ENCODE peak calls at places on chromosomes 3 and 15, in six cellular contexts. D is SJSA1, W is neural progenitor cell, Q is transverse colon, O is BE2C, R is fibroblast of the aortic adventitia. T is an unnamed sample.

GRCh38 chr3:126342991-126343661 is 14.1 kb downstream of the KLF15 start:
- DNase-seq in D (peak), W (peak), Q (peak), O (peak), R (peak), T (no peak)

GRCh38 chr15:90851945-90852344 is 16.4 kb upstream of the FURIN start:
- DNase-seq in D (no peak), W (no peak), Q (no peak), O (no peak), R (no peak), T (no peak)

GRCh38 chr3:58998476-58999117 is 51.2 kb downstream of the CFAP20DC start:
- DNase-seq in D (peak), W (no peak), Q (no peak), O (peak), R (peak), T (no peak)

GRCh38 chr15:73770049-73770448 is 16.9 kb upstream of the INSYN1 start:
- DNase-seq in D (no peak), W (no peak), Q (no peak), O (no peak), R (no peak), T (no peak)

GRCh38 chr15:80991446-80991845 is 1.8 kb upstream of the MESD start:
- DNase-seq in D (no peak), W (no peak), Q (peak), O (no peak), R (peak), T (no peak)

GRCh38 chr3:78666458-78666800 is 1101.4 kb downstream of the ROBO1 start:
- DNase-seq in D (no peak), W (no peak), Q (no peak), O (no peak), R (peak), T (no peak)

GRCh38 chr15:98904466-98905048 is 103.0 kb downstream of the PGPEP1L start:
- DNase-seq in D (no peak), W (peak), Q (peak), O (peak), R (peak), T (no peak)

GRCh38 chr3:30643763-30644462 is 37.5 kb downstream of the TGFBR2 start:
- DNase-seq in D (no peak), W (no peak), Q (peak), O (no peak), R (no peak), T (peak)

GRCh38 chr3:188236241-188236640 is 82.3 kb downstream of the LPP start:
- DNase-seq in D (no peak), W (no peak), Q (no peak), O (no peak), R (no peak), T (no peak)

GRCh38 chr3:127803619-127804018 is 18.7 kb downstream of the MGLL start:
- DNase-seq in D (peak), W (no peak), Q (no peak), O (no peak), R (peak), T (no peak)

GRCh38 chr3:53155763-53156162 is 5.2 kb upstream of the PRKCD start:
- DNase-seq in D (no peak), W (peak), Q (peak), O (no peak), R (no peak), T (no peak)

GRCh38 chr3:43786102-43786952 is 95.6 kb downstream of the ABHD5 start:
- DNase-seq in D (no peak), W (no peak), Q (no peak), O (peak), R (no peak), T (no peak)

GRCh38 chr3:144586382-144586781 is 614.8 kb downstream of the DIPK2A start:
- DNase-seq in D (no peak), W (no peak), Q (no peak), O (no peak), R (peak), T (no peak)

GRCh38 chr3:18153571-18154173 is 271.5 kb downstream of the SATB1 start:
- DNase-seq in D (no peak), W (peak), Q (no peak), O (no peak), R (peak), T (no peak)

GRCh38 chr3:10783360-10784346 is 32.4 kb upstream of the SLC6A11 start:
- DNase-seq in D (no peak), W (peak), Q (no peak), O (peak), R (peak), T (no peak)

GRCh38 chr3:139378587-139378986 is 10.9 kb downstream of the COPB2 start:
- DNase-seq in D (no peak), W (no peak), Q (no peak), O (no peak), R (no peak), T (no peak)

GRCh38 chr3:129336093-129336706 is 57.5 kb downstream of the HMCES start:
- DNase-seq in D (no peak), W (no peak), Q (no peak), O (no peak), R (no peak), T (no peak)

GRCh38 chr3:186315581-186316354 is 46.3 kb downstream of the DGKG start:
- DNase-seq in D (no peak), W (no peak), Q (no peak), O (no peak), R (peak), T (no peak)

GRCh38 chr3:56988874-56989433 is 71.5 kb upstream of the SPATA12 start:
- DNase-seq in D (peak), W (peak), Q (peak), O (peak), R (peak), T (peak)
- H3K4me3 ChIP-seq in D (no peak), W (no peak), Q (no peak), O (no peak), R (no peak), T (no peak)

GRCh38 chr15:48102167-48102566 is 18.6 kb upstream of the SLC24A5 start:
- DNase-seq in D (no peak), W (no peak), Q (no peak), O (no peak), R (peak), T (no peak)

GRCh38 chr15:48109212-48109611 is 11.6 kb upstream of the SLC24A5 start:
- DNase-seq in D (no peak), W (no peak), Q (no peak), O (peak), R (no peak), T (no peak)

GRCh38 chr15:48101376-48101961 is 19.3 kb upstream of the SLC24A5 start:
- DNase-seq in D (no peak), W (no peak), Q (no peak), O (no peak), R (peak), T (no peak)

DNA sequence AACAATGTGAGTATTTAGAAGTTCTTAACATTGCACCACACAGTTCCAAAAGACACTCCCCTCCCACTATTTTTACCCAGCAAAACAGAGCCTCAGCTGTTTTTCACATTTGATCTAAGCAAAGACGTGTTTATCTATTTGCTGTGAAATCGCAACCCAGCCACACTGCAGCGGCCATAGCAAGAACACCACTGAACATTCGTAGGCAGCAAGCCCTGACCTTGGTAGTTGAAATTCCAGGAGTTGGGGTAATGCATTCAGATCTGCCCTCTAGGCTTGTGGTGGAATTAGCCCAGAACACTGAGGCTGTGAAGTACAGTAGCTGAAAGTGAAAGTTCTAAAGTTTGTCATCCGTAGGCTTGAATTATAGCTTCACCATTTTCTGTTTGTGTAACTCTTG is 17.1 kb upstream of the SLC24A5 start:
- DNase-seq in D (no peak), W (no peak), Q (no peak), O (no peak), R (no peak), T (no peak)
- H3K4me3 ChIP-seq in D (no peak), W (no peak), Q (no peak), O (no peak), R (no peak), T (no peak)

GRCh38 chr15:95329362-95329761 is 1001.1 kb upstream of the NR2F2 start:
- DNase-seq in D (no peak), W (no peak), Q (no peak), O (no peak), R (no peak), T (no peak)
- H3K4me3 ChIP-seq in D (no peak), W (no peak), Q (no peak), O (no peak), R (no peak), T (no peak)

GRCh38 chr3:33792167-33792892 is 6.1 kb upstream of the PDCD6IP start:
- DNase-seq in D (no peak), W (no peak), Q (no peak), O (no peak), R (no peak), T (no peak)
- H3K4me3 ChIP-seq in D (no peak), W (no peak), Q (no peak), O (no peak), R (no peak), T (no peak)

DNA sequence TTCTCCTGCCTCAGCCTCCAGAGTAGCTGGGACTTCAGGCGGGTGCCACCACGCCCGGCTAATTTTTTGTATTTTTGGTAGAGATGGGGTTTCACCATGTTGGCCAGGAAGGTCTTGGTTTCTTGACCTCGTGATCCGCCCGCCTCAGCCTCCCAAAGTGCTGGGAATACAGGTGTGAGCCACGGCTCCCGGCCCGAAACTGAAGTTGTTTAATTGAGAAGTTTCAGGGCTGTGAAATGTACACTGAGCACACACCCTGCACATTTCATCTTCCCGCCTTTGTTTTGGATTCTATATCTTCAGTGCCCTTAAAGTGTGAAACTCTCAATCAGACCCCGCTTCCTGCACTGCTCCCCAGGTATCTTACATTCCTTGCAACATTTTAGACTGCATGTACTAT is 149.1 kb downstream of the FNDC3B start:
- DNase-seq in D (no peak), W (no peak), Q (no peak), O (no peak), R (no peak), T (no peak)
- H3K4me3 ChIP-seq in D (no peak), W (no peak), Q (no peak), O (no peak), R (no peak), T (no peak)

GRCh38 chr3:100992086-100993033 is 861 bp downstream of the ABI3BP start:
- DNase-seq in D (no peak), W (no peak), Q (peak), O (no peak), R (peak), T (no peak)
- H3K4me3 ChIP-seq in D (peak), W (no peak), Q (peak), O (no peak), R (peak), T (no peak)

T was measured in CD8-positive, alpha-beta memory T cell.